ENCODE peak calls at places on chromosome 7, in seven cellular contexts. One of them, this sample, is unnamed.

GRCh38 chr7:151755131-151755787 is 121.7 kb downstream of the PRKAG2 start:
- DNase-seq in naive B cell: no peak
- DNase-seq in T-helper 9 cell: no peak
- DNase-seq in NCI-H1105 treated with DMSO at 0.1 percent for 48 hours: no peak
- DNase-seq in stimulated activated CD8-positive, alpha-beta memory T cell treated with anti-CD3 and anti-CD28 coated beads, Interleukin-2, amount 100 ng/mL, for 1 hour: no peak
- DNase-seq in T-helper 1 cell: no peak
- DNase-seq in GOT3: no peak
- DNase-seq in this sample: no peak

GRCh38 chr7:27303021-27303420 is 60.4 kb downstream of the EVX1 start:
- DNase-seq in T-helper 9 cell: no peak
- DNase-seq in GOT3: no peak
- DNase-seq in naive B cell: no peak
- DNase-seq in T-helper 1 cell: no peak
- DNase-seq in NCI-H1105 treated with DMSO at 0.1 percent for 48 hours: peak
- DNase-seq in stimulated activated CD8-positive, alpha-beta memory T cell treated with anti-CD3 and anti-CD28 coated beads, Interleukin-2, amount 100 ng/mL, for 1 hour: no peak
- DNase-seq in this sample: no peak

GRCh38 chr7:36370046-36370445 is 19.6 kb upstream of the ANLN start:
- DNase-seq in T-helper 9 cell: no peak
- DNase-seq in GOT3: no peak
- DNase-seq in NCI-H1105 treated with DMSO at 0.1 percent for 48 hours: no peak
- DNase-seq in stimulated activated CD8-positive, alpha-beta memory T cell treated with anti-CD3 and anti-CD28 coated beads, Interleukin-2, amount 100 ng/mL, for 1 hour: no peak
- DNase-seq in T-helper 1 cell: no peak
- DNase-seq in naive B cell: no peak
- DNase-seq in this sample: no peak

GRCh38 chr7:128963327-128963757 is 25.6 kb downstream of the IRF5 start:
- DNase-seq in naive B cell: peak
- DNase-seq in T-helper 1 cell: no peak
- DNase-seq in GOT3: no peak
- DNase-seq in stimulated activated CD8-positive, alpha-beta memory T cell treated with anti-CD3 and anti-CD28 coated beads, Interleukin-2, amount 100 ng/mL, for 1 hour: no peak
- DNase-seq in NCI-H1105 treated with DMSO at 0.1 percent for 48 hours: no peak
- DNase-seq in T-helper 9 cell: no peak
- DNase-seq in this sample: no peak

GRCh38 chr7:134690016-134690415 is 43.4 kb downstream of the BPGM start:
- DNase-seq in T-helper 1 cell: no peak
- DNase-seq in GOT3: no peak
- DNase-seq in T-helper 9 cell: no peak
- DNase-seq in NCI-H1105 treated with DMSO at 0.1 percent for 48 hours: no peak
- DNase-seq in stimulated activated CD8-positive, alpha-beta memory T cell treated with anti-CD3 and anti-CD28 coated beads, Interleukin-2, amount 100 ng/mL, for 1 hour: no peak
- DNase-seq in naive B cell: no peak
- DNase-seq in this sample: no peak

GRCh38 chr7:4824120-4824775 is 37.6 kb downstream of the PAPOLB start:
- DNase-seq in NCI-H1105 treated with DMSO at 0.1 percent for 48 hours: no peak
- DNase-seq in T-helper 9 cell: no peak
- DNase-seq in T-helper 1 cell: no peak
- DNase-seq in GOT3: no peak
- DNase-seq in naive B cell: no peak
- DNase-seq in stimulated activated CD8-positive, alpha-beta memory T cell treated with anti-CD3 and anti-CD28 coated beads, Interleukin-2, amount 100 ng/mL, for 1 hour: no peak
- DNase-seq in this sample: no peak

GRCh38 chr7:46625032-46625431 is 704.0 kb upstream of the IGFBP3 start:
- DNase-seq in stimulated activated CD8-positive, alpha-beta memory T cell treated with anti-CD3 and anti-CD28 coated beads, Interleukin-2, amount 100 ng/mL, for 1 hour: no peak
- DNase-seq in NCI-H1105 treated with DMSO at 0.1 percent for 48 hours: no peak
- DNase-seq in T-helper 9 cell: no peak
- DNase-seq in naive B cell: no peak
- DNase-seq in GOT3: no peak
- DNase-seq in T-helper 1 cell: no peak
- DNase-seq in this sample: no peak

GRCh38 chr7:105806592-105807266 is 69.7 kb downstream of the ATXN7L1 start:
- DNase-seq in NCI-H1105 treated with DMSO at 0.1 percent for 48 hours: no peak
- DNase-seq in T-helper 1 cell: no peak
- DNase-seq in GOT3: no peak
- DNase-seq in naive B cell: no peak
- DNase-seq in stimulated activated CD8-positive, alpha-beta memory T cell treated with anti-CD3 and anti-CD28 coated beads, Interleukin-2, amount 100 ng/mL, for 1 hour: peak
- DNase-seq in T-helper 9 cell: no peak
- DNase-seq in this sample: no peak

GRCh38 chr7:54888067-54888735 is 129.2 kb upstream of the SEC61G start:
- DNase-seq in stimulated activated CD8-positive, alpha-beta memory T cell treated with anti-CD3 and anti-CD28 coated beads, Interleukin-2, amount 100 ng/mL, for 1 hour: no peak
- DNase-seq in T-helper 9 cell: no peak
- DNase-seq in GOT3: no peak
- DNase-seq in T-helper 1 cell: no peak
- DNase-seq in naive B cell: no peak
- DNase-seq in NCI-H1105 treated with DMSO at 0.1 percent for 48 hours: no peak
- DNase-seq in this sample: no peak

GRCh38 chr7:121529003-121529402 is 132.9 kb upstream of the FAM3C start:
- DNase-seq in stimulated activated CD8-positive, alpha-beta memory T cell treated with anti-CD3 and anti-CD28 coated beads, Interleukin-2, amount 100 ng/mL, for 1 hour: no peak
- DNase-seq in T-helper 9 cell: no peak
- DNase-seq in T-helper 1 cell: no peak
- DNase-seq in GOT3: no peak
- DNase-seq in NCI-H1105 treated with DMSO at 0.1 percent for 48 hours: no peak
- DNase-seq in naive B cell: no peak
- DNase-seq in this sample: no peak

GRCh38 chr7:69395072-69395714 is 203.1 kb upstream of the AUTS2 start:
- DNase-seq in NCI-H1105 treated with DMSO at 0.1 percent for 48 hours: no peak
- DNase-seq in naive B cell: no peak
- DNase-seq in T-helper 1 cell: no peak
- DNase-seq in T-helper 9 cell: no peak
- DNase-seq in GOT3: no peak
- DNase-seq in stimulated activated CD8-positive, alpha-beta memory T cell treated with anti-CD3 and anti-CD28 coated beads, Interleukin-2, amount 100 ng/mL, for 1 hour: no peak
- DNase-seq in this sample: no peak

GRCh38 chr7:47514818-47515217 is 67.1 kb downstream of the TNS3 start:
- DNase-seq in GOT3: no peak
- DNase-seq in T-helper 1 cell: no peak
- DNase-seq in stimulated activated CD8-positive, alpha-beta memory T cell treated with anti-CD3 and anti-CD28 coated beads, Interleukin-2, amount 100 ng/mL, for 1 hour: no peak
- DNase-seq in NCI-H1105 treated with DMSO at 0.1 percent for 48 hours: no peak
- DNase-seq in T-helper 9 cell: no peak
- DNase-seq in naive B cell: no peak
- DNase-seq in this sample: no peak

GRCh38 chr7:55569797-55570196 is 2.5 kb downstream of the VOPP1 start:
- DNase-seq in GOT3: no peak
- DNase-seq in NCI-H1105 treated with DMSO at 0.1 percent for 48 hours: no peak
- DNase-seq in T-helper 9 cell: no peak
- DNase-seq in naive B cell: no peak
- DNase-seq in T-helper 1 cell: no peak
- DNase-seq in stimulated activated CD8-positive, alpha-beta memory T cell treated with anti-CD3 and anti-CD28 coated beads, Interleukin-2, amount 100 ng/mL, for 1 hour: peak
- DNase-seq in this sample: no peak

GRCh38 chr7:132424821-132425739 is 151.2 kb downstream of the PLXNA4 start:
- DNase-seq in naive B cell: no peak
- DNase-seq in T-helper 9 cell: no peak
- DNase-seq in stimulated activated CD8-positive, alpha-beta memory T cell treated with anti-CD3 and anti-CD28 coated beads, Interleukin-2, amount 100 ng/mL, for 1 hour: no peak
- DNase-seq in GOT3: no peak
- DNase-seq in T-helper 1 cell: no peak
- DNase-seq in NCI-H1105 treated with DMSO at 0.1 percent for 48 hours: peak
- DNase-seq in this sample: no peak

GRCh38 chr7:8176370-8177081 is 85.4 kb downstream of the ICA1 start:
- DNase-seq in stimulated activated CD8-positive, alpha-beta memory T cell treated with anti-CD3 and anti-CD28 coated beads, Interleukin-2, amount 100 ng/mL, for 1 hour: peak
- DNase-seq in naive B cell: peak
- DNase-seq in NCI-H1105 treated with DMSO at 0.1 percent for 48 hours: no peak
- DNase-seq in T-helper 9 cell: peak
- DNase-seq in T-helper 1 cell: peak
- DNase-seq in GOT3: no peak
- DNase-seq in this sample: no peak

GRCh38 chr7:36526720-36527548 is 137.3 kb downstream of the ANLN start:
- DNase-seq in T-helper 9 cell: no peak
- DNase-seq in stimulated activated CD8-positive, alpha-beta memory T cell treated with anti-CD3 and anti-CD28 coated beads, Interleukin-2, amount 100 ng/mL, for 1 hour: no peak
- DNase-seq in GOT3: no peak
- DNase-seq in naive B cell: no peak
- DNase-seq in NCI-H1105 treated with DMSO at 0.1 percent for 48 hours: peak
- DNase-seq in T-helper 1 cell: no peak
- DNase-seq in this sample: no peak

GRCh38 chr7:47417122-47417480 is 164.8 kb downstream of the TNS3 start:
- DNase-seq in stimulated activated CD8-positive, alpha-beta memory T cell treated with anti-CD3 and anti-CD28 coated beads, Interleukin-2, amount 100 ng/mL, for 1 hour: no peak
- DNase-seq in T-helper 9 cell: no peak
- DNase-seq in T-helper 1 cell: no peak
- DNase-seq in NCI-H1105 treated with DMSO at 0.1 percent for 48 hours: no peak
- DNase-seq in naive B cell: no peak
- DNase-seq in GOT3: no peak
- DNase-seq in this sample: no peak

GRCh38 chr7:28530175-28531142 is 118.1 kb downstream of the CREB5 start:
- DNase-seq in T-helper 9 cell: no peak
- DNase-seq in T-helper 1 cell: no peak
- DNase-seq in naive B cell: no peak
- DNase-seq in NCI-H1105 treated with DMSO at 0.1 percent for 48 hours: no peak
- DNase-seq in GOT3: no peak
- DNase-seq in stimulated activated CD8-positive, alpha-beta memory T cell treated with anti-CD3 and anti-CD28 coated beads, Interleukin-2, amount 100 ng/mL, for 1 hour: no peak
- DNase-seq in this sample: no peak

GRCh38 chr7:132609222-132609621 is 33.0 kb upstream of the PLXNA4 start:
- DNase-seq in T-helper 9 cell: no peak
- DNase-seq in NCI-H1105 treated with DMSO at 0.1 percent for 48 hours: no peak
- DNase-seq in GOT3: no peak
- DNase-seq in stimulated activated CD8-positive, alpha-beta memory T cell treated with anti-CD3 and anti-CD28 coated beads, Interleukin-2, amount 100 ng/mL, for 1 hour: no peak
- DNase-seq in naive B cell: no peak
- DNase-seq in T-helper 1 cell: no peak
- DNase-seq in this sample: no peak

GRCh38 chr7:151439855-151440798 is at the start of gene CRYGN:
- DNase-seq in NCI-H1105 treated with DMSO at 0.1 percent for 48 hours: no peak
- DNase-seq in stimulated activated CD8-positive, alpha-beta memory T cell treated with anti-CD3 and anti-CD28 coated beads, Interleukin-2, amount 100 ng/mL, for 1 hour: no peak
- DNase-seq in T-helper 1 cell: no peak
- DNase-seq in GOT3: no peak
- DNase-seq in naive B cell: no peak
- DNase-seq in T-helper 9 cell: no peak
- DNase-seq in this sample: no peak

GRCh38 chr7:82953324-82954027 is 209.2 kb downstream of the PCLO start:
- DNase-seq in T-helper 1 cell: no peak
- DNase-seq in T-helper 9 cell: no peak
- DNase-seq in stimulated activated CD8-positive, alpha-beta memory T cell treated with anti-CD3 and anti-CD28 coated beads, Interleukin-2, amount 100 ng/mL, for 1 hour: no peak
- DNase-seq in GOT3: no peak
- DNase-seq in NCI-H1105 treated with DMSO at 0.1 percent for 48 hours: no peak
- DNase-seq in naive B cell: no peak
- DNase-seq in this sample: no peak